ENCODE peak calls at places on chromosomes 2 and 18, in eight cellular contexts. B, I, V, T, A, P, G and E are unnamed samples.

GRCh38 chr2:33620-34019 is 12.7 kb downstream of the FAM110C start:
- DNase-seq in B (no peak), I (no peak), V (no peak), T (no peak), A (no peak), P (peak), G (peak), E (peak)

GRCh38 chr18:63040788-63041410 is 278.7 kb downstream of the BCL2 start:
- DNase-seq in B (no peak), I (no peak), V (no peak), T (no peak), A (no peak), P (no peak), G (no peak), E (no peak)

GRCh38 chr2:205463626-205464025 is 218.7 kb upstream of the NRP2 start:
- DNase-seq in B (no peak), I (no peak), V (no peak), T (no peak), A (no peak), P (no peak), G (no peak), E (no peak)

GRCh38 chr18:25686960-25687520 is 335.1 kb upstream of the ZNF521 start:
- DNase-seq in B (no peak), I (no peak), V (no peak), T (no peak), A (no peak), P (no peak), G (no peak), E (no peak)

GRCh38 chr2:17658251-17658843 is 95.3 kb downstream of the SMC6 start:
- DNase-seq in B (no peak), I (no peak), V (no peak), T (no peak), A (no peak), P (no peak), G (no peak), E (no peak)

GRCh38 chr2:151851761-151852160 is 23.5 kb upstream of the ARL5A start:
- DNase-seq in B (no peak), I (no peak), V (no peak), T (no peak), A (no peak), P (no peak), G (no peak), E (no peak)

GRCh38 chr2:19844750-19845149 is 57.0 kb downstream of the TTC32 start:
- DNase-seq in B (no peak), I (peak), V (no peak), T (no peak), A (no peak), P (no peak), G (no peak), E (no peak)

GRCh38 chr18:62183578-62184195 is 3.2 kb downstream of the PIGN start:
- DNase-seq in B (no peak), I (no peak), V (no peak), T (no peak), A (peak), P (no peak), G (no peak), E (peak)

GRCh38 chr18:48550101-48550729 is 11.4 kb downstream of the CTIF start:
- DNase-seq in B (no peak), I (no peak), V (no peak), T (no peak), A (no peak), P (no peak), G (no peak), E (no peak)

GRCh38 chr2:203667838-203668237 is 38.6 kb upstream of the CD28 start:
- DNase-seq in B (no peak), I (no peak), V (no peak), T (no peak), A (no peak), P (no peak), G (no peak), E (no peak)

GRCh38 chr18:56086176-56086575 is 498.2 kb upstream of the TCF4 start:
- DNase-seq in B (no peak), I (no peak), V (no peak), T (no peak), A (no peak), P (no peak), G (no peak), E (no peak)

GRCh38 chr18:56083889-56084288 is 495.9 kb upstream of the TCF4 start:
- DNase-seq in B (no peak), I (no peak), V (no peak), T (no peak), A (no peak), P (no peak), G (no peak), E (no peak)

GRCh38 chr18:56086786-56087185 is 498.8 kb upstream of the TCF4 start:
- DNase-seq in B (no peak), I (no peak), V (no peak), T (no peak), A (no peak), P (no peak), G (no peak), E (no peak)

GRCh38 chr18:56085561-56085960 is 497.6 kb upstream of the TCF4 start:
- DNase-seq in B (no peak), I (no peak), V (no peak), T (no peak), A (no peak), P (peak), G (peak), E (peak)

DNA sequence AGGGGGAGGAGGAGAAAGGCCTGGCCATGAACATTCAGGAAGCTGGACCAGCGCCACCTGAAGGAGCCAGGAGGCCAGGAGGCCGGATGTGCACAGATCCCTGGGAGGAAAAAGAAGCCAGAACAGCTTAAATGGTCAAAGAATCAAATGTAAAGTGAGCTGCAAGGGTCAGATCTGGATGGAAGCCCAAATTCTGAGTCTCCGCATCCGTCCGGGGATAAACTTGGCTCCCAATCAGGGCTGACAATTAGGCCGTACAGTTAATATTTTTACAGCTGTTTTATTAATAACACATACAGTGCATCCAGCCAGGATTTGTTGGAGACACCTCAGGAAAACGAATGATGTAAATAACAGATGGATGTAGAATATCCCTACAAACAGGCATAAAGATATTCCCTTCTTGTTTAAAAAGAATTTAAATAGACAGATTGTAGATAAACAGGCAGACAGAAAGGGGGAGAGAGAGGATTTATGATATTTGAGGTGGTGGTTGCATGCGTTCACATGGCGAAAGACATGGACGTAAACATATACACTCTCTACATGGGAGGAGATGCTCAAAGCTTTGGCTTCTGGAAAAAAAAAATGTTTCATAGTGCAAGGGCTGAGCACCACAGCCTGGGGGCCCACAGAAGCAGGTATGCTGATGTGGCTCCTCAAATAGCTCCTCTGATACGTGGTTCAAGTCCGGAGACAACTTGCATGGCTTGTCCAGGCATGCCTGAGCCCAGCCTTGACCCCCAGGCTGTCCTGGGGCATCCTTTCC is 495.3 kb upstream of the TCF4 start:
- DNase-seq in B (peak), I (no peak), V (no peak), T (no peak), A (no peak), P (no peak), G (no peak), E (no peak)
- TF ChIP-seq POLR2A in B (no peak), I (no peak), V (no peak), T (no peak), A (no peak), P (no peak), G (no peak), E (no peak)

GRCh38 chr2:48572797-48573196 is 42.8 kb downstream of the STON1 start:
- DNase-seq in B (no peak), I (no peak), V (no peak), T (no peak), A (no peak), P (no peak), G (no peak), E (no peak)
- TF ChIP-seq POLR2A in B (no peak), I (no peak), V (no peak), T (no peak), A (no peak), P (no peak), G (no peak), E (no peak)

GRCh38 chr2:137945229-137945628 is 19.0 kb upstream of the HNMT start:
- DNase-seq in B (no peak), I (no peak), V (no peak), T (no peak), A (no peak), P (no peak), G (no peak), E (no peak)

GRCh38 chr2:137947032-137947713 is 17.1 kb upstream of the HNMT start:
- DNase-seq in B (no peak), I (no peak), V (no peak), T (no peak), A (no peak), P (no peak), G (no peak), E (no peak)

GRCh38 chr2:137944714-137945113 is 19.6 kb upstream of the HNMT start:
- DNase-seq in B (no peak), I (no peak), V (no peak), T (no peak), A (no peak), P (no peak), G (no peak), E (no peak)

GRCh38 chr2:137947714-137948336 is 16.4 kb upstream of the HNMT start:
- DNase-seq in B (peak), I (peak), V (no peak), T (no peak), A (peak), P (peak), G (peak), E (peak)

DNA sequence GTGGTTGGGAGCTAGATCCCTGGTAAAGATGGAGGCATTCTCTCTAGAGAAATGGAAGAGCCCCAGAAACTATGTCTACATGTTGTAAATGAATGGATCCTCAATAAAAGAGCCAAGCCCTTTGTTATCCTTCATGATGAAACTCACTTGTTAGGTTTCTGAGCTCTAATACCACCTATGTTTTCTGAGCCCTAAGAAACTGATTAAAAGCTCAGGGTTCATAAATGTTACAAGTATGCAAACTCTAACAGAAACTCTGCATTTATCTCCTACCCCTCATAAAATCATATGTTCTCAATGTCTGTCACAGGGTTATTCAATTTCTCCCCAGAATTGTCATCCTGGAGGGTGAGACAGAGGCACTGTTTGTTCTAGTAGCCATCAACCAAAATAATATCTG is 18.0 kb upstream of the HNMT start:
- DNase-seq in B (no peak), I (no peak), V (no peak), T (no peak), A (no peak), P (no peak), G (no peak), E (no peak)
- TF ChIP-seq POLR2A in B (no peak), I (no peak), V (no peak), T (no peak), A (no peak), P (no peak), G (no peak), E (no peak)

DNA sequence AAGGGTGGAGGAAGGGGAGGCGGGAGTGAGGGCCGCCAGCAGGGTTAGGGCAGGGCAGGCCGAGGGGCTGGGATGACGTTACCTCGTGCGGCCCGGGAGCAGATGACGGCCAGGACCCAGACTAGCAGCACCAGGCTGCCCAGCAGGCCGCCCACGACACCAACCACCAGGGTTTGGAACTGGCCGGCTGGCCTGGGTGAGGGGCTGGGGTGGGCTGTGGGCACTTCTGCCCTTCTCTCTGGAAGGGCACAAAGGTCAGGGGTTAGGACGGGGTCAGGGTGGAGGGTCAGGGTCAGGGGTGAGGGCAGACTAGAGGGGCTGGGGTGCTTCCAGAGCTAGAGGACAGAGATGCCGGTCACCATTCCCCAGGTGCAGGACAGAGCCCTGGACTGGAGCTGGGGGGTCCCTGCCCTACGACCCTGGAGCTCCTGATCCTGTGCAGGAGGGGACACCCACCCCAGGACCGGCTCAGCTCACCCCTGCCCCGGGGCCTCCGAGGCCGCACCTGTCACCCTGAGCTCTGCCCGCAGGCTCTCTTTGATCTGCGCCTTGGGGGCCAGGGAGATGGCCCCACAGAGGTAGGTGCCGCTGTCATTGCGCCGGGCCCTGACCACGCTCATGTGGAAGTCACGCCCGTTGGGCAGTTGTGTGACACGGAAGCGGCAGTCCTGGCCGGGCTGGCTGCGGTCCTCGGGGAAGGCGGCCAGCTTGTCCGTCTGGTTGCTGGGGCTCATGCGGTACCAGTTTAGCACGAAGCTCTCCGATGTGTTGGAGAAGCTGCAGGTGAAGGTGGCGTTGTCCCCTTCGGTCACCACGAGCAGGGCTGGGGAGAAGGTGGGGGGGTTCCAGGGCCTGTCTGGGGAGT is 6.3 kb downstream of the PDCD1 start:
- DNase-seq in B (peak), I (no peak), V (no peak), T (no peak), A (no peak), P (no peak), G (no peak), E (no peak)
- TF ChIP-seq POLR2A in B (no peak), I (no peak), V (no peak), T (no peak), A (no peak), P (no peak), G (no peak), E (no peak)

DNA sequence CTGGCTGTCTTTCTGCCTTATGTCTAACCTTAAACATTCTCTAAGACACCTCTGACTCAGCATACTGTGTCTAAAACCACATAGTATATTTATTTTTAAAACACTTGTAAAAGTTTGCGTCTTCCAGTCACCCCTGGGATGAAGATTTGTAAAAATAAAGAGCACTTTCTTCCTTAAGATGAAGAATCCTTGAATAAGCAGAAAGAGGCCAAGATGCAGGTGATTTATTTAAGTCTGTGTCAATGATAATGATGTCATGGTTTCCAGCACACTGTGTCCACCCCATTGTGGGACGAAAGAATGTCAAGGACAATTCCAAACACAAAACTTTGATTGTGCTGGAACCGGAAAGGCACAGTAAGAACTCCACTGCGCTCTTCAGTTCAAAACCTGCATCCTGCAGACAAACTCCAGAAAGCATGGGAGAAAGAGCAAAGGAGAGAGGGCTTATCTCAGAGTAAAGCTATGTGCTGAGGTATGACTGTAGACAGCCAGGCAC is 92.9 kb downstream of the ZEB2 start:
- DNase-seq in B (no peak), I (no peak), V (no peak), T (no peak), A (no peak), P (no peak), G (no peak), E (no peak)
- TF ChIP-seq POLR2A in B (no peak), I (no peak), V (no peak), T (no peak), A (no peak), P (no peak), G (no peak), E (no peak)

GRCh38 chr2:144522741-144523605 is 3.1 kb upstream of the ZEB2 start:
- DNase-seq in B (no peak), I (no peak), V (no peak), T (no peak), A (peak), P (no peak), G (no peak), E (no peak)
- TF ChIP-seq POLR2A in B (no peak), I (no peak), V (no peak), T (no peak), A (no peak), P (no peak), G (no peak), E (no peak)

GRCh38 chr2:85418132-85419008 is at the start of gene SH2D6:
- DNase-seq in B (peak), I (peak), V (peak), T (no peak), A (peak), P (peak), G (peak), E (peak)
- TF ChIP-seq POLR2A in B (no peak), I (peak), V (peak), T (no peak), A (peak), P (peak), G (no peak), E (no peak)